ENCODE peak calls at places on chromosomes 3 and 15, in six cellular contexts. N, B, R, U, D and M are unnamed samples.
A peak's percentile ranks its signal among the peaks of the same experiment; 100 is the strongest.

GRCh38 chr3:28279770-28280169 is 38.4 kb downstream of the CMC1 start:
- DNase-seq in N (no peak), B (no peak), R (no peak), U (no peak), D (no peak), M (no peak)

GRCh38 chr3:111723293-111723963 is 128.3 kb upstream of the ZBED2 start:
- DNase-seq in N (peak; percentile 93), B (no peak), R (no peak), U (no peak), D (peak; percentile 73), M (no peak)

GRCh38 chr15:66815322-66815721 is 113.3 kb downstream of the SMAD6 start:
- DNase-seq in N (peak; percentile 96), B (no peak), R (no peak), U (no peak), D (peak; percentile 69), M (no peak)

GRCh38 chr3:58074997-58075396 is 66.8 kb downstream of the FLNB start:
- DNase-seq in N (no peak), B (no peak), R (no peak), U (no peak), D (no peak), M (no peak)

GRCh38 chr15:40291088-40291574 is 8.3 kb upstream of the ANKRD63 start:
- DNase-seq in N (peak; percentile 56), B (no peak), R (no peak), U (no peak), D (no peak), M (no peak)

GRCh38 chr3:143538577-143538981 is 309.7 kb downstream of the SLC9A9 start:
- DNase-seq in N (peak; percentile 85), B (no peak), R (no peak), U (no peak), D (peak; percentile 53), M (peak; percentile 2)

GRCh38 chr3:79414821-79415220 is 353.0 kb downstream of the ROBO1 start:
- DNase-seq in N (peak; percentile 69), B (no peak), R (no peak), U (peak; percentile 41), D (no peak), M (no peak)

GRCh38 chr3:50474717-50475116 is 28.7 kb downstream of the CACNA2D2 start:
- DNase-seq in N (peak; percentile 43), B (no peak), R (no peak), U (no peak), D (peak; percentile 3), M (no peak)